ENCODE peak calls at places on chromosomes 13 and 19, in seven cellular contexts. R, M, V, Q, J, L and C are unnamed samples.

GRCh38 chr19:51166846-51167490 is 24.9 kb downstream of the SIGLEC7 start:
- DNase-seq in J (no peak), R (no peak), Q (no peak), M (no peak), L (no peak), V (no peak), C (no peak)

GRCh38 chr19:41352609-41353465 is 885 bp downstream of the TGFB1 start:
- DNase-seq in L (no peak), R (peak; percentile 54), M (peak; percentile 84), Q (no peak), J (peak; percentile 79), V (no peak), C (no peak)

GRCh38 chr19:5665781-5666513 is 14.4 kb downstream of the MICOS13 start:
- DNase-seq in R (peak; percentile 69), Q (no peak), M (no peak), L (peak; percentile 20), V (no peak), J (no peak), C (peak; percentile 47)

GRCh38 chr13:99972190-99972731 is 694 bp upstream of the ZIC5 start:
- DNase-seq in J (peak; percentile 23), V (no peak), Q (no peak), M (no peak), L (no peak), R (no peak), C (no peak)

GRCh38 chr19:44725251-44725650 is 23.3 kb upstream of the BCL3 start:
- DNase-seq in V (no peak), M (no peak), R (peak; percentile 77), J (no peak), Q (no peak), L (no peak), C (no peak)

GRCh38 chr13:93249259-93249917 is 22.8 kb downstream of the GPC6 start:
- DNase-seq in Q (no peak), M (no peak), R (peak; percentile 90), V (no peak), J (no peak), L (no peak), C (no peak)

GRCh38 chr13:44474122-44474910 is 100.7 kb downstream of the SERP2 start:
- DNase-seq in M (no peak), Q (no peak), J (no peak), V (peak; percentile 75), L (no peak), R (peak; percentile 3), C (no peak)

GRCh38 chr13:40377783-40378182 is 288.7 kb downstream of the FOXO1 start:
- DNase-seq in R (no peak), J (no peak), V (no peak), M (no peak), L (no peak), Q (no peak), C (no peak)

GRCh38 chr19:33507021-33507956 is 14.3 kb downstream of the PEPD start:
- DNase-seq in M (no peak), J (peak; percentile 91), L (no peak), Q (no peak), R (no peak), V (no peak), C (no peak)

GRCh38 chr19:41299755-41300089 is 10.2 kb upstream of the CCDC97 start:
- DNase-seq in Q (no peak), R (no peak), L (no peak), J (no peak), V (no peak), M (no peak), C (no peak)

GRCh38 chr19:892243-892996 is 567 bp downstream of the MED16 start:
- DNase-seq in L (no peak), J (peak; percentile 82), Q (no peak), V (no peak), M (no peak), R (no peak), C (no peak)

GRCh38 chr19:896434-896833 is 3.1 kb downstream of the RNU6-9 start:
- DNase-seq in Q (no peak), L (no peak), V (no peak), M (no peak), R (no peak), J (no peak), C (no peak)

GRCh38 chr19:896999-897398 is 3.7 kb downstream of the RNU6-9 start:
- DNase-seq in M (no peak), V (no peak), J (no peak), Q (no peak), R (no peak), L (no peak), C (no peak)

GRCh38 chr19:890831-891230 is 2.2 kb downstream of the MED16 start:
- DNase-seq in V (no peak), R (no peak), Q (no peak), J (no peak), M (no peak), L (no peak), C (no peak)

DNA sequence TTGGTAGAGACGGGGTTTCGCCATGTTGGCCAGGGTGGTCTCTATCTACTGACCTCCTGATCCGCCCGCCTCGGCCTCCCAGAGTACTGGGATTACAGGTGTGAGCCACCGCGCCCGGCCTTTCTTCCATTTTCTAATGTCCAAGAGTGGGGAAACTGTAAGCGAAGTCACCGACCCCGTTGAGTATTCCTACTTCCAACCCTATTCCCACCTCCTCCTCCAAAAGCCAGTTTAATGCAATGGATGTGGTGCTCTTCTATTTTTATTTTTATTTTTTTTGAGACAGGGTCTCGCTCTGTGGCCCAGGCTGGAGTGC is 449 bp downstream of the RNU6-9 start:
- DNase-seq in M (no peak), V (no peak), Q (no peak), R (no peak), J (no peak), L (no peak), C (no peak)
- TF ChIP-seq JUND in M (no peak), V (no peak), Q (no peak), R (no peak), J (no peak), L (no peak), C (no peak)

DNA sequence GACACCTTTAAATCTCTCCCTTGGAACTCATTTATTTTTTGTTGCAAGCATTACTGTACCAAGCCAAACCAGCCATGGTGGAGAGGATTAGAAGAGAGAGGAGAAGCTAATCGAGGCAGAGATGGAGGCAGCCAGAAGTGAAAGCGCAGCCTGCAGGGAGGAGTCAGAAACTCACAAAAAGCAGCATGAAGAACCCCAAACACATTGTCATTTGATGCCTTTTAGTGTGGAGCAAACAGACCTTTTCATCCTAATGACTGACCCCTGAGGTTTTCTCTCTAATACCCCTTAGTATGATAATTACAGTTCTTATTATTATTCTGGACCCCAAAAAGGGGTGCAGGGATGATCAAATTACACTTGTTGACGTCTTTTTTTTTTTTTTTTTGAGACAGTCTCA is 62.5 kb downstream of the TNFRSF19 start:
- DNase-seq in R (no peak), Q (no peak), J (no peak), L (no peak), V (no peak), M (no peak), C (no peak)
- TF ChIP-seq JUND in R (no peak), Q (no peak), J (no peak), L (no peak), V (no peak), M (no peak), C (no peak)

GRCh38 chr13:79538757-79539156 is 57.8 kb downstream of the NDFIP2 start:
- DNase-seq in V (no peak), R (no peak), L (no peak), J (no peak), M (no peak), Q (no peak), C (no peak)

GRCh38 chr13:79530270-79530669 is 49.3 kb downstream of the NDFIP2 start:
- DNase-seq in J (no peak), R (no peak), M (no peak), V (no peak), Q (no peak), L (no peak), C (no peak)

GRCh38 chr13:79534596-79534995 is 53.6 kb downstream of the NDFIP2 start:
- DNase-seq in J (no peak), L (no peak), R (no peak), V (no peak), Q (no peak), M (no peak), C (no peak)

GRCh38 chr13:79531542-79532239 is 50.7 kb downstream of the NDFIP2 start:
- DNase-seq in R (no peak), V (no peak), Q (no peak), L (no peak), M (no peak), J (no peak), C (no peak)

DNA sequence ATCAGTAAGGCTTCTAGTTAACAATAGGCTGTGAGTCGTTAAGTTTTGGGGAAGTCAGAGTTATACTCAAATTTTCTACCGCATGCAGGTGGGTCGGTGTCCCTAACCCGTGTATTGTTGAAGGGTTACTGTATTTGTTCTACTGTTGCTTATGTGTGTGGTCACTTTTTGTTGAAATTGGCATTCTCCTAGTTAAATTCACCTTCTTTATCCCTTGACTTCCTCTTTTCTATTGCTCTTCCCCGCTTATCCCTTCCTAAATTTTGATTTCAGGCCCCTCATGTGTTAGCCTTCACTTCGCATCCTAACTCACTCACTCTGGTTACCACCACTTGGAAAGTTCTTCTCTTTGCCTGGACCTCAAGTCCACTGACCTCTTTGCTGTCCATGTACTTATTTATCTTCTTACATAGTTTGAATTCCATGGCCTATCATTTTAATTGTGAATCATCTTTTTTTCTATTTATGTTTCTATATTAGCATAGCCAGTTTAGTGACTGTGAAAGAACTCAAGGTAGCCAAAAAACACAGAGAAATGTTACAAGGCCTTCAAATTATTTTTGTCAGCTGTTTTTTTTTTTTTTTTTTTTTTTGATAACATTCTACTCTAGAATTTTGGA is 52.9 kb downstream of the NDFIP2 start:
- DNase-seq in J (no peak), R (no peak), V (no peak), M (no peak), L (no peak), Q (no peak), C (no peak)
- TF ChIP-seq JUND in J (no peak), R (no peak), V (no peak), M (no peak), L (no peak), Q (no peak), C (no peak)

GRCh38 chr19:29092712-29093552 is 120.0 kb downstream of the UQCRFS1 start:
- DNase-seq in R (no peak), Q (no peak), V (no peak), L (no peak), M (peak; percentile 79), J (no peak), C (no peak)

GRCh38 chr19:29093553-29093908 is 119.4 kb downstream of the UQCRFS1 start:
- DNase-seq in Q (no peak), J (no peak), R (no peak), L (no peak), V (no peak), M (no peak), C (no peak)

GRCh38 chr19:29089315-29089855 is 123.6 kb downstream of the UQCRFS1 start:
- DNase-seq in M (no peak), J (no peak), L (no peak), R (no peak), Q (no peak), V (no peak), C (no peak)

GRCh38 chr19:29088761-29089160 is 124.2 kb downstream of the UQCRFS1 start:
- DNase-seq in V (no peak), M (no peak), L (no peak), R (no peak), J (no peak), Q (no peak), C (no peak)

DNA sequence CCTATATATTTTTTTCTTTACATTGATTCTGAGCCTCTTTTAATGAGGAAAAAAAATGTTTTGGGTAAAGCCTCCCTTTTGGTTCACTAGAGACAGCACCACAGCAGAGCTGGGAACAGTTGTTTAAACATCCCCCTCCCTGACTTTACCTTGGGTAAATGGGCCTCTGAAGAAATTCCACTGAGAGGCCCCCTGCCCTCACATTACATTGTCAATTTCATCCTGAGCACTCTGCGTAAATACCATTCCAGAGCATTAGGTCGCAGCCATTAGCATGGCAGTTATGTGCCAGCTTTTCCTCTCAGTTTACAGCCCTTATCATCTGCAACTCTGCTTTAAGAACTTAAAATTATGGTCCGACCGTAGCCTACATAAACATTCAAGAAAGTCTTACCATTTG is 121.8 kb downstream of the UQCRFS1 start:
- DNase-seq in J (no peak), V (no peak), L (no peak), M (no peak), Q (no peak), R (no peak), C (no peak)
- TF ChIP-seq JUND in J (no peak), V (no peak), L (no peak), M (no peak), Q (no peak), R (no peak), C (no peak)